ENCODE peak calls at places on chromosome 13, in five cellular contexts. One of them, this sample, is unnamed. For H3K4me1, the result is how much of the 10 kb centered on the place peaks cover.

GRCh38 chr13:50798923-50799322 is 44.6 kb downstream of the DLEU7 start:
- DNase-seq in heart left ventricle: no peak
- DNase-seq in body of pancreas: no peak
- DNase-seq in endothelial cell of umbilical vein: no peak
- DNase-seq in GM12878: no peak
- DNase-seq in this sample: no peak

GRCh38 chr13:48829536-48829935 is 146.2 kb upstream of the FNDC3A start:
- DNase-seq in body of pancreas: no peak
- DNase-seq in endothelial cell of umbilical vein: no peak
- DNase-seq in heart left ventricle: no peak
- DNase-seq in GM12878: no peak
- DNase-seq in this sample: no peak

GRCh38 chr13:52034616-52035226 is 10.2 kb downstream of the UTP14C start:
- DNase-seq in heart left ventricle: no peak
- DNase-seq in endothelial cell of umbilical vein: peak
- DNase-seq in body of pancreas: no peak
- DNase-seq in GM12878: no peak
- DNase-seq in this sample: no peak

GRCh38 chr13:25633108-25633507 is 261.3 kb downstream of the ATP8A2 start:
- DNase-seq in heart left ventricle: no peak
- DNase-seq in body of pancreas: no peak
- DNase-seq in endothelial cell of umbilical vein: no peak
- DNase-seq in GM12878: no peak
- DNase-seq in this sample: no peak

GRCh38 chr13:31980842-31981241 is 50.7 kb upstream of the FRY start:
- DNase-seq in GM12878: no peak
- DNase-seq in endothelial cell of umbilical vein: no peak
- DNase-seq in body of pancreas: no peak
- DNase-seq in heart left ventricle: no peak
- DNase-seq in this sample: no peak

GRCh38 chr13:21573920-21574712 is 29.9 kb downstream of the MICU2 start:
- DNase-seq in GM12878: no peak
- DNase-seq in body of pancreas: no peak
- DNase-seq in endothelial cell of umbilical vein: no peak
- DNase-seq in heart left ventricle: no peak
- DNase-seq in this sample: no peak

GRCh38 chr13:67353891-67354459 is 123.8 kb upstream of the PCDH9 start:
- DNase-seq in heart left ventricle: no peak
- DNase-seq in GM12878: no peak
- DNase-seq in body of pancreas: no peak
- DNase-seq in endothelial cell of umbilical vein: no peak
- DNase-seq in this sample: no peak

GRCh38 chr13:97491452-97491851 is 57.5 kb downstream of the RAP2A start:
- DNase-seq in body of pancreas: no peak
- DNase-seq in heart left ventricle: no peak
- DNase-seq in endothelial cell of umbilical vein: no peak
- DNase-seq in GM12878: no peak
- DNase-seq in this sample: no peak

GRCh38 chr13:105334211-105334610 is 1201.3 kb downstream of the EFNB2 start:
- DNase-seq in GM12878: no peak
- DNase-seq in endothelial cell of umbilical vein: peak
- DNase-seq in body of pancreas: no peak
- DNase-seq in heart left ventricle: no peak
- DNase-seq in this sample: no peak

GRCh38 chr13:99506632-99507031 is 5.4 kb downstream of the TM9SF2 start:
- DNase-seq in GM12878: no peak
- DNase-seq in endothelial cell of umbilical vein: no peak
- DNase-seq in heart left ventricle: no peak
- DNase-seq in body of pancreas: no peak
- DNase-seq in this sample: no peak

GRCh38 chr13:84845875-84846619 is 953.2 kb downstream of the SLITRK6 start:
- DNase-seq in heart left ventricle: no peak
- DNase-seq in endothelial cell of umbilical vein: no peak
- DNase-seq in body of pancreas: no peak
- DNase-seq in GM12878: no peak
- DNase-seq in this sample: no peak

GRCh38 chr13:26968431-26969335 is 202.9 kb downstream of the USP12 start:
- DNase-seq in GM12878: no peak
- DNase-seq in endothelial cell of umbilical vein: no peak
- DNase-seq in heart left ventricle: peak
- DNase-seq in body of pancreas: peak
- DNase-seq in this sample: no peak

GRCh38 chr13:75566658-75567057 is 17.1 kb downstream of the UCHL3 start:
- DNase-seq in heart left ventricle: no peak
- DNase-seq in GM12878: no peak
- DNase-seq in endothelial cell of umbilical vein: peak
- DNase-seq in body of pancreas: no peak
- DNase-seq in this sample: no peak
- TF ChIP-seq CTCF in heart left ventricle: peak
- TF ChIP-seq CTCF in GM12878: peak
- TF ChIP-seq CTCF in endothelial cell of umbilical vein: peak
- TF ChIP-seq CTCF in body of pancreas: peak
- TF ChIP-seq CTCF in this sample: no peak

GRCh38 chr13:19864339-19865309 is 1.2 kb upstream of the ZMYM5 start:
- DNase-seq in GM12878: no peak
- DNase-seq in body of pancreas: peak
- DNase-seq in endothelial cell of umbilical vein: peak
- DNase-seq in heart left ventricle: peak
- DNase-seq in this sample: peak
- TF ChIP-seq POLR2A in GM12878: peak
- TF ChIP-seq POLR2A in body of pancreas: no peak
- TF ChIP-seq POLR2A in endothelial cell of umbilical vein: no peak
- TF ChIP-seq POLR2A in heart left ventricle: no peak
- TF ChIP-seq POLR2A in this sample: no peak

DNA sequence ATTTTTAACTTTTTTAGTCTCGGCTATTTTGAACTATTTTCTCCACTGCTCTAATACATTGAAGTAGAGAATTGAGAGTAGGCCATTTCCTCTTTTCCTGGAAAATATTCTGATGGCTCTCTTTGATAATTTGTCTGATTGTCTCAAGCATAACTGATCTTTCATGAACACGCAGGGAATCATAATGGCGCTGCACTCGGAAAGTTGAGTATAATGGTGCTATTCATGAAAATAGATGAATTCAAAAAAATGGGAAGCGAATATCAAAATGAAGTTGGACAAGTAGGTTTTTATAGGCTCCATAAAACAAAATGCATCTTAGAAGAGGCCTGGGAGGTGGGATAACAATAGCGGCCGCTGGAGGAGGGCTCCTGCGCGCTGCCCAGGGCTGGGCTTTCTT is 29.0 kb downstream of the COL4A2 start:
- DNase-seq in body of pancreas: no peak
- DNase-seq in endothelial cell of umbilical vein: no peak
- DNase-seq in heart left ventricle: no peak
- DNase-seq in GM12878: no peak
- DNase-seq in this sample: no peak
- H3K4me1 ChIP-seq in body of pancreas: under half
- H3K4me1 ChIP-seq in endothelial cell of umbilical vein: under half
- H3K4me1 ChIP-seq in heart left ventricle: under half
- H3K4me1 ChIP-seq in GM12878: under half
- H3K4me1 ChIP-seq in this sample: under half

GRCh38 chr13:45381196-45381595 is 37.0 kb downstream of the SLC25A30 start:
- DNase-seq in heart left ventricle: no peak
- DNase-seq in body of pancreas: no peak
- DNase-seq in endothelial cell of umbilical vein: no peak
- DNase-seq in GM12878: no peak
- DNase-seq in this sample: no peak

GRCh38 chr13:45384474-45385174 is 33.5 kb downstream of the SLC25A30 start:
- DNase-seq in heart left ventricle: no peak
- DNase-seq in GM12878: no peak
- DNase-seq in endothelial cell of umbilical vein: no peak
- DNase-seq in body of pancreas: no peak
- DNase-seq in this sample: no peak

GRCh38 chr13:45385320-45385719 is 32.9 kb downstream of the SLC25A30 start:
- DNase-seq in GM12878: no peak
- DNase-seq in endothelial cell of umbilical vein: no peak
- DNase-seq in heart left ventricle: no peak
- DNase-seq in body of pancreas: no peak
- DNase-seq in this sample: no peak

GRCh38 chr13:45385912-45386311 is 32.3 kb downstream of the SLC25A30 start:
- DNase-seq in heart left ventricle: no peak
- DNase-seq in GM12878: no peak
- DNase-seq in endothelial cell of umbilical vein: no peak
- DNase-seq in body of pancreas: no peak
- DNase-seq in this sample: no peak
- TF ChIP-seq CTCF in heart left ventricle: no peak
- TF ChIP-seq CTCF in GM12878: no peak
- TF ChIP-seq CTCF in endothelial cell of umbilical vein: no peak
- TF ChIP-seq CTCF in body of pancreas: no peak
- TF ChIP-seq CTCF in this sample: no peak

DNA sequence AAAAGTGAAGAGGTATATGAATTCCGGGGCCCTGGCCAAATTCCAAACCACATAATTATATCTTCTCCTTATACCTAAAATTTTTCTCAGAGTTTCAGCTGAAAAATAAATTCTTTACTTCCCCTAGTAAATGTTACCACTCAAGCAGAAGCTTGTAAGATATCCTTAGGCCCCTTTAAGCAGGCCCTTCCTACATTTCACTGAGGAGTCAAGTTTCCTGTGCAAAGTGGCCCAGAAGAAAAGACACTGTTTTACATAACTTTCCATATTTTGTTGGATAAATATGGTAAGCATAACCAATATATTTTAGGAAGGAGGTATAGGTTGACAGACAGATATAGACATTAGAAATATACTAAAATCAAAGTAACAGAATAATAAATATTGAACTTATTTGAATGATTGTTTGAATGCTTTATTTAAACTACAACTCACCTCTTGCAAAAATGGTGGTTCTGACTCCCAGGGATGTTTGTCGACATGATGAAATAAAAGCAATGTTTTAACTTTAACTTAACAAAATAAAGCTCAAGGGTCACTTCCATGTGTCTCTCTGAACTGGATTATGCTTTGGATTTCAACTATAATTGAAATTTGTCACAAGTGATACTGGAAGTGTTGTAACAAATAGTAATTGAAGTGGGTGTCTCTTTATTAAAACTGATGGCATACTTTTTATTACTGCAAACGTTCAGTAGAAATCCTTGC is 141.2 kb downstream of the SPRY2 start:
- DNase-seq in heart left ventricle: no peak
- DNase-seq in GM12878: no peak
- DNase-seq in endothelial cell of umbilical vein: no peak
- DNase-seq in body of pancreas: no peak
- DNase-seq in this sample: no peak
- TF ChIP-seq POLR2A in heart left ventricle: no peak
- TF ChIP-seq POLR2A in GM12878: no peak
- TF ChIP-seq POLR2A in endothelial cell of umbilical vein: no peak
- TF ChIP-seq POLR2A in body of pancreas: no peak
- TF ChIP-seq POLR2A in this sample: no peak

DNA sequence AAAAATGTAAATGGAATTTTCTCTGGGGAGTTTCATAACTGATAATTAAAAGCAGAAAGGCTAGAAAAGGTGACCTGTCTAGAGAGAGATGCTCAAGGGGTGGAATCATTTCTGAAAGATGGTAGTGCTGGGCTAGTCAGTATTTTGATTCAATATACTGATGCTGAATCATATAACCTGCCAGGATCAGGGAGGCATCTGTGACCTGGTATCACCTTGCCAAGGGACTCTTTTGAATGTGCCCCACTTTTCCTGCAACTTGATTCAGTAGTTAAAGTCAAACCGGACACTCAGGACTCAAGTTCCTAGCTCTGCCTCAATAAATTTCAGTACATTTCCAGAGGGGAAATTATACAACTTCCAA is 15.8 kb downstream of the LCP1 start:
- DNase-seq in body of pancreas: no peak
- DNase-seq in endothelial cell of umbilical vein: no peak
- DNase-seq in GM12878: no peak
- DNase-seq in heart left ventricle: no peak
- DNase-seq in this sample: no peak
- H3K4me1 ChIP-seq in body of pancreas: under half
- H3K4me1 ChIP-seq in endothelial cell of umbilical vein: under half
- H3K4me1 ChIP-seq in GM12878: under half
- H3K4me1 ChIP-seq in heart left ventricle: under half
- H3K4me1 ChIP-seq in this sample: under half

GRCh38 chr13:93233997-93234416 is 7.4 kb downstream of the GPC6 start:
- DNase-seq in endothelial cell of umbilical vein: no peak
- DNase-seq in body of pancreas: no peak
- DNase-seq in GM12878: no peak
- DNase-seq in heart left ventricle: no peak
- DNase-seq in this sample: no peak
- TF ChIP-seq CTCF in endothelial cell of umbilical vein: no peak
- TF ChIP-seq CTCF in body of pancreas: no peak
- TF ChIP-seq CTCF in GM12878: peak
- TF ChIP-seq CTCF in heart left ventricle: no peak
- TF ChIP-seq CTCF in this sample: no peak

This sample was measured in esophagus squamous epithelium.